ENCODE peak calls at places on chromosomes 6 and 20, in nine cellular contexts. P is CD4-positive, alpha-beta T cell; R is MCF 10A; B is BE2C; Z is right atrium auricular region; X is fibroblast of mammary gland; M is epithelial cell of esophagus; H is hepatocyte; J is uterus. E is an unnamed sample.

GRCh38 chr6:53822355-53823115 is 27.7 kb downstream of the LRRC1 start:
- DNase-seq in H (no peak), M (no peak), B (no peak), R (no peak), P (no peak), J (no peak), Z (no peak), X (no peak), E (no peak)

GRCh38 chr6:15439410-15440022 is 193.6 kb downstream of the JARID2 start:
- DNase-seq in B (no peak), P (no peak), J (no peak), Z (no peak), H (no peak), M (no peak), R (no peak), X (no peak), E (peak)

GRCh38 chr6:106473807-106474206 is 113.3 kb downstream of the CRYBG1 start:
- DNase-seq in R (peak), M (peak), J (no peak), P (no peak), H (no peak), Z (no peak), X (peak), B (no peak), E (no peak)

GRCh38 chr6:16383607-16384206 is 145.3 kb downstream of the GMPR start:
- DNase-seq in M (no peak), H (no peak), P (no peak), J (no peak), X (no peak), R (no peak), B (no peak), Z (no peak), E (no peak)

GRCh38 chr6:124073021-124073420 is 269.4 kb downstream of the NKAIN2 start:
- DNase-seq in J (no peak), R (no peak), Z (no peak), B (no peak), H (no peak), M (no peak), P (no peak), X (no peak), E (no peak)

GRCh38 chr6:138507977-138508675 is 8.8 kb upstream of the NHSL1 start:
- DNase-seq in P (no peak), R (no peak), M (no peak), H (peak), Z (no peak), X (no peak), B (no peak), J (no peak), E (no peak)

GRCh38 chr6:33248643-33248931 is 23.1 kb downstream of the VPS52 start:
- DNase-seq in R (no peak), X (peak), Z (no peak), B (peak), M (peak), J (no peak), H (no peak), P (peak), E (no peak)

GRCh38 chr6:118669561-118669960 is 18.2 kb upstream of the CEP85L start:
- DNase-seq in B (no peak), H (no peak), P (no peak), R (no peak), X (no peak), Z (no peak), J (no peak), M (no peak), E (no peak)

GRCh38 chr6:154621611-154622010 is 111.1 kb upstream of the CNKSR3 start:
- DNase-seq in R (no peak), Z (no peak), X (no peak), P (no peak), H (no peak), B (no peak), J (no peak), M (no peak), E (no peak)

GRCh38 chr20:6886065-6886729 is 118.7 kb downstream of the BMP2 start:
- DNase-seq in R (no peak), M (peak), P (no peak), Z (no peak), H (no peak), B (no peak), X (no peak), J (no peak), E (no peak)

GRCh38 chr6:107110200-107110599 is 5.1 kb downstream of the BEND3 start:
- DNase-seq in P (no peak), X (no peak), H (no peak), M (peak), Z (no peak), B (no peak), J (no peak), R (peak), E (no peak)

GRCh38 chr20:23605867-23606651 is at the start of gene CST9:
- DNase-seq in R (no peak), B (no peak), J (no peak), P (no peak), M (no peak), Z (no peak), H (no peak), X (no peak), E (no peak)

GRCh38 chr6:22333802-22334201 is 37.0 kb upstream of the PRL start:
- DNase-seq in B (no peak), J (no peak), M (no peak), Z (no peak), X (peak), P (no peak), H (no peak), R (no peak), E (no peak)

GRCh38 chr6:74671558-74672025 is 534.3 kb downstream of the COL12A1 start:
- DNase-seq in H (no peak), J (no peak), B (no peak), X (peak), R (peak), M (no peak), Z (no peak), P (no peak), E (no peak)

GRCh38 chr20:60408435-60408834 is 450.2 kb downstream of the CDH26 start:
- DNase-seq in H (no peak), Z (no peak), B (no peak), P (no peak), M (no peak), J (no peak), X (no peak), R (no peak), E (no peak)

GRCh38 chr6:109447878-109448555 is 7.5 kb downstream of the SMPD2 start:
- DNase-seq in Z (no peak), X (peak), J (no peak), B (peak), P (no peak), H (no peak), M (peak), R (no peak), E (no peak)

GRCh38 chr6:422423-423061 is 31.0 kb downstream of the IRF4 start:
- DNase-seq in X (peak), M (peak), R (peak), H (peak), P (no peak), J (peak), B (no peak), Z (no peak), E (no peak)

GRCh38 chr6:56555438-56555872 is 87.2 kb downstream of the DST start:
- DNase-seq in H (peak), P (no peak), J (peak), X (no peak), M (no peak), R (no peak), Z (no peak), B (peak), E (no peak)

GRCh38 chr6:1313364-1313754 is 1.5 kb downstream of the FOXQ1 start:
- DNase-seq in P (no peak), H (no peak), J (no peak), B (no peak), M (peak), Z (no peak), R (no peak), X (no peak), E (no peak)

GRCh38 chr6:8958894-8959511 is 523.7 kb upstream of the SLC35B3 start:
- DNase-seq in J (no peak), Z (no peak), X (no peak), M (no peak), B (no peak), P (no peak), R (peak), H (no peak), E (no peak)

GRCh38 chr20:49570828-49571552 is 3.1 kb upstream of the PTGIS start:
- DNase-seq in R (peak), Z (peak), M (no peak), J (peak), H (no peak), P (no peak), B (no peak), X (peak), E (no peak)

GRCh38 chr20:47349365-47350180 is 6.9 kb downstream of the ZMYND8 start:
- DNase-seq in B (no peak), X (no peak), Z (no peak), H (no peak), J (no peak), R (no peak), M (no peak), P (no peak), E (no peak)

GRCh38 chr20:36219671-36220220 is 16.5 kb upstream of the AAR2 start:
- DNase-seq in H (no peak), M (no peak), P (no peak), R (no peak), X (no peak), Z (no peak), B (no peak), J (no peak), E (no peak)

GRCh38 chr6:100803264-100803663 is 77.9 kb downstream of the ASCC3 start:
- DNase-seq in P (no peak), H (no peak), X (no peak), J (no peak), B (no peak), R (peak), Z (no peak), M (peak), E (no peak)

GRCh38 chr6:157101166-157101565 is 222.2 kb downstream of the TMEM242 start:
- DNase-seq in H (no peak), Z (no peak), R (no peak), J (no peak), X (no peak), P (no peak), B (no peak), M (no peak), E (no peak)

GRCh38 chr6:33124525-33124901 is 48.7 kb downstream of the HLA-DPB1 start:
- DNase-seq in M (no peak), J (no peak), X (no peak), B (no peak), H (no peak), R (no peak), P (no peak), Z (no peak), E (no peak)

GRCh38 chr6:72422126-72422680 is 199.7 kb upstream of the KCNQ5 start:
- DNase-seq in M (peak), X (no peak), P (no peak), B (no peak), Z (no peak), R (no peak), J (no peak), H (no peak), E (no peak)

GRCh38 chr6:65064844-65065243 is 642.2 kb downstream of the EYS start:
- DNase-seq in H (no peak), X (no peak), B (no peak), P (no peak), R (peak), J (no peak), Z (no peak), M (peak), E (no peak)

GRCh38 chr6:159933077-159933476 is 35.8 kb upstream of the IGF2R start:
- DNase-seq in M (no peak), P (no peak), J (no peak), R (no peak), X (no peak), B (no peak), H (no peak), Z (no peak), E (no peak)

GRCh38 chr6:159833997-159834601 is 34.0 kb downstream of the PNLDC1 start:
- DNase-seq in J (no peak), B (no peak), Z (no peak), H (no peak), P (no peak), R (no peak), M (no peak), X (no peak), E (no peak)

GRCh38 chr6:15457121-15457646 is 205.6 kb downstream of the DTNBP1 start:
- DNase-seq in P (no peak), X (no peak), H (no peak), R (no peak), B (no peak), J (no peak), M (no peak), Z (no peak), E (no peak)

GRCh38 chr20:17491041-17491440 is 40.1 kb downstream of the BFSP1 start:
- DNase-seq in H (no peak), P (no peak), X (no peak), R (no peak), M (no peak), J (no peak), B (no peak), Z (no peak), E (no peak)

GRCh38 chr6:158620963-158621693 is 23.4 kb downstream of the DYNLT1 start:
- DNase-seq in J (no peak), X (no peak), B (no peak), R (no peak), M (no peak), P (no peak), Z (no peak), H (no peak), E (no peak)

GRCh38 chr6:144888621-144889020 is 603.5 kb downstream of the UTRN start:
- DNase-seq in Z (no peak), J (no peak), P (no peak), M (no peak), H (no peak), R (no peak), X (no peak), B (no peak), E (no peak)

GRCh38 chr20:18103497-18103896 is 34.2 kb upstream of the KAT14 start:
- DNase-seq in H (no peak), R (no peak), P (no peak), J (no peak), B (no peak), M (no peak), X (no peak), Z (no peak), E (no peak)

GRCh38 chr6:36686668-36687513 is 8.4 kb downstream of the CDKN1A start:
- DNase-seq in B (no peak), X (no peak), Z (no peak), H (no peak), J (no peak), R (no peak), P (no peak), M (peak), E (no peak)

GRCh38 chr6:12271997-12272396 is 18.2 kb upstream of the EDN1 start:
- DNase-seq in H (no peak), Z (no peak), P (no peak), J (no peak), R (no peak), X (no peak), B (no peak), M (no peak), E (no peak)

GRCh38 chr20:51400051-51400926 is 142.2 kb downstream of the NFATC2 start:
- DNase-seq in Z (no peak), R (no peak), P (peak), J (no peak), B (no peak), M (peak), X (no peak), H (no peak), E (no peak)

GRCh38 chr20:51398083-51398482 is 144.4 kb downstream of the NFATC2 start:
- DNase-seq in H (no peak), X (no peak), Z (no peak), B (no peak), M (no peak), J (no peak), R (no peak), P (no peak), E (no peak)

GRCh38 chr20:51396365-51396909 is 146.1 kb downstream of the NFATC2 start:
- DNase-seq in H (no peak), B (no peak), P (no peak), M (no peak), Z (no peak), J (no peak), X (no peak), R (no peak), E (no peak)

GRCh38 chr20:51399138-51399890 is 143.2 kb downstream of the NFATC2 start:
- DNase-seq in X (no peak), J (no peak), H (no peak), P (no peak), B (no peak), M (no peak), R (no peak), Z (no peak), E (no peak)

DNA sequence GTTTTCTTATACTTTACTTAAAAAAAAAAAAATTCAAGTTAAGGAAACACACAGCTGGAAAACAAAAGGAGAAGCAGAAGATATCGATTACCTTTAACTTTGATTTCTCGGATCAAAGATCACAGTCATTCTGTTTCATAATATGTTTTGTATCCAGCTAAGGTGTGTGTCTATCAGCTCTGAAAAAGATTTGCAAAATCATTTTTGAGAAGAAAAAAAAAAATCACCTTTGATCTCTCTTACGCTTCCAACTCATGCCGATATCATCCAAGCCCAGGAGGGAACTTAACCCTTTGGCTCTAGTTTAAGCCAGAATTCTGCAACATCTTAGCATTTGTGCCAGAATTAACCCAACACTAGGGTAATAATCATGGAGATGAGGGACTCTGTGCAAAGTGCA is 144.0 kb downstream of the NFATC2 start:
- DNase-seq in B (no peak), P (no peak), R (no peak), J (no peak), M (no peak), X (no peak), H (no peak), Z (no peak), E (no peak)
- TF ChIP-seq CTCF in B (no peak), P (no peak), R (no peak), J (no peak), M (no peak), X (no peak), H (no peak), Z (no peak), E (no peak)

GRCh38 chr6:50380409-50381105 is 330.8 kb upstream of the DEFB112 start:
- DNase-seq in M (no peak), H (no peak), P (no peak), B (no peak), J (no peak), R (no peak), Z (no peak), X (no peak), E (no peak)

DNA sequence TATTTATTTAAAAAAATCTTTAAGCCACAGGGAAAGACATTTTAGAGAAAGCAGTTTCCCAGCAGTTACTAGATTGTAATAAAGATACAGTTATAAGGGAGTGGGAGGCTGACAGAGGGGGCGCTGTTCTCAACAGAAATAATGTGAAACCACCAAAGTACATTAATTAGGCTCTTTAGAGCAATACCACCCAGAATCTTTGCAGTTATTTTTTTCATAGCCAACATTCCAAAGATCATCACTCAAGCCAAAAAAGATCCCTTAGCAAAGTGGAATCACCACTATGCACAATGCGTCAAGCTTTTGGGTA is 331.3 kb upstream of the DEFB112 start:
- DNase-seq in Z (no peak), H (no peak), M (no peak), P (no peak), R (peak), X (no peak), B (peak), J (no peak), E (no peak)
- TF ChIP-seq CTCF in Z (no peak), H (no peak), M (no peak), P (no peak), R (no peak), X (no peak), B (peak), J (no peak), E (no peak)

GRCh38 chr6:69098910-69099309 is 463.8 kb downstream of the ADGRB3 start:
- DNase-seq in B (no peak), X (no peak), R (no peak), J (no peak), H (no peak), P (no peak), Z (no peak), M (no peak), E (no peak)
- TF ChIP-seq CTCF in B (peak), X (no peak), R (no peak), J (no peak), H (no peak), P (no peak), Z (no peak), M (no peak), E (no peak)

DNA sequence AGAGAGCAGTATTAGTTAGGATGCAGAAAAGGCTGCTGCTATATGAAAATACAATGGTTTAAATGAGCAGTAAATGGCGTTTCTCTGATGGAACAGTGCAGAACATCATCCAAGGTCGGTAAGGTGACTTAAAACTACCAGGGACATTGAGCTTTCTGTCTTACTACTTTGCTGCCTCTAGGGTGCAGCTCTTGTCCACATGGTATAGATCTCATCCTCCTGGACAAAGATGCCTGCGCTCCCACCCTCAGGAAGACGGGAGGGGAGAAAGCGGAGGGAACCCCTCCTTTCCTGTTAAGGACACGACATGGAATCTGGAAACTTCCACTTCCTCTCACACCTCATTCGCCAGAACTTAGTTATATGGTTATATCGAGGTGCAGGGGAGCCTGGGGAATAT is 224.4 kb upstream of the TSHZ2 start:
- DNase-seq in X (peak), Z (no peak), M (peak), R (peak), P (no peak), H (peak), J (peak), B (peak), E (no peak)
- TF ChIP-seq CTCF in X (peak), Z (peak), M (peak), R (peak), P (no peak), H (peak), J (no peak), B (peak), E (peak)

DNA sequence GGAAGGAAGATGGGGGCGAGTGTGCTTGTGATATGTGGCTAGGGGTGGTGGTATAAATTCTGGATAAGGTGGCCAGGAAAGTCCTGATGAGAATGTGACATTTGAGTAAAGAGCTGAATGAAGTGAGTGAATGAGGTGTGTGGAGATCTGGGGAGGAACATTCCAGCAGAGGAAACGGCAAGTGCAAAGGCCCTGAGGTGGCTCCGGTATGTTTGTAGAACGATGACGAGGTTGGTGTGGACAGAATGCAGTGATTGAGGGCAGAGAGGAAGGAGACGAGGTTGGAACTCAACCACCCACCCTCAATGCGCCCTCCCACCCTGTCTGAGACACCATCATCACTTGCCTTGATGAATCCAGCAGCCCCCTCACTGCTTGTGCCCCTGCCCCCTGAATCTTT is 214.1 kb upstream of the RNF24 start:
- DNase-seq in B (no peak), J (no peak), H (no peak), M (no peak), Z (no peak), X (no peak), P (no peak), R (no peak), E (no peak)
- TF ChIP-seq CTCF in B (no peak), J (no peak), H (no peak), M (no peak), Z (no peak), X (no peak), P (no peak), R (no peak), E (no peak)